ENCODE peak calls at places on chromosomes 3 and 15, in seven cellular contexts. J is stimulated activated CD4-positive, alpha-beta T cell treated with anti-CD3 and anti-CD28 coated beads, Interleukin-1b, Interleukin-23, amount 100 ng/mL, for 24 hours; M is fibroblast of mammary gland; Z is NCI-H226; G is heart right ventricle; X is cerebellum; T is GM06990. S is an unnamed sample.

GRCh38 chr3:105715372-105715771 is 153.4 kb downstream of the CBLB start:
- DNase-seq in J (no peak), M (peak; percentile 84), Z (peak; percentile 36), G (no peak), X (no peak), T (no peak), S (no peak)

GRCh38 chr15:67547836-67548531 is 5.5 kb downstream of the MAP2K5 start:
- DNase-seq in J (no peak), M (peak; percentile 63), Z (no peak), G (no peak), X (no peak), T (no peak), S (no peak)

GRCh38 chr15:48395532-48396011 is 64.3 kb downstream of the DUT start:
- DNase-seq in J (no peak), M (peak; percentile 97), Z (peak; percentile 34), G (peak; percentile 33), X (no peak), T (no peak), S (no peak)

GRCh38 chr15:88484781-88485246 is 17.3 kb downstream of the MRPS11 start:
- DNase-seq in J (no peak), M (peak; percentile 52), Z (peak; percentile 21), G (no peak), X (no peak), T (no peak), S (no peak)

GRCh38 chr3:125582707-125583106 is 12.6 kb downstream of the OSBPL11 start:
- DNase-seq in J (no peak), M (no peak), Z (no peak), G (no peak), X (no peak), T (no peak), S (no peak)

GRCh38 chr3:99499235-99499798 is 139.1 kb upstream of the COL8A1 start:
- DNase-seq in J (no peak), M (peak; percentile 74), Z (peak; percentile 44), G (peak; percentile 44), X (no peak), T (no peak), S (no peak)

GRCh38 chr3:100782359-100782758 is 73.1 kb downstream of the TFG start:
- DNase-seq in J (no peak), M (peak; percentile 27), Z (no peak), G (peak; percentile 8), X (no peak), T (no peak), S (no peak)

GRCh38 chr3:189921770-189922169 is 198.9 kb downstream of the P3H2 start:
- DNase-seq in J (no peak), M (no peak), Z (no peak), G (no peak), X (no peak), T (no peak), S (no peak)

GRCh38 chr3:51686512-51687215 is 15.6 kb downstream of the TEX264 start:
- DNase-seq in J (peak; percentile 59), M (peak; percentile 23), Z (peak; percentile 90), G (peak; percentile 87), X (no peak), T (peak; percentile 75), S (no peak)

GRCh38 chr3:55327131-55327920 is 159.8 kb downstream of the WNT5A start:
- DNase-seq in J (no peak), M (peak; percentile 92), Z (peak; percentile 38), G (no peak), X (no peak), T (no peak), S (no peak)

GRCh38 chr3:45646051-45646585 is 43.1 kb upstream of the SACM1L start:
- DNase-seq in J (no peak), M (no peak), Z (no peak), G (no peak), X (no peak), T (no peak), S (no peak)

GRCh38 chr3:58234516-58234931 is 3.1 kb upstream of the ABHD6 start:
- DNase-seq in J (no peak), M (peak; percentile 56), Z (no peak), G (no peak), X (no peak), T (no peak), S (no peak)

S was measured in NCI-H1930.